ENCODE peak calls at places on chromosomes 1 and 21, in ten cellular contexts. O is right lobe of liver, W is heart left ventricle, M is adrenal gland, A is Peyer's patch, S is GM12878, F is body of pancreas, U is prostate gland, R is IMR-90, T is tibial nerve. Q is an unnamed sample.

GRCh38 chr1:188372821-188373220 is 1544.1 kb downstream of the PLA2G4A start:
- DNase-seq in O (no peak), W (no peak), M (no peak), A (no peak), S (no peak), F (no peak), U (no peak), R (no peak), T (no peak), Q (no peak)

GRCh38 chr1:185704181-185704580 is 30.0 kb upstream of the HMCN1 start:
- DNase-seq in O (no peak), W (no peak), M (no peak), A (no peak), S (no peak), F (no peak), U (no peak), R (no peak), T (no peak), Q (no peak)

GRCh38 chr1:203324103-203325003 is 19.0 kb downstream of the BTG2 start:
- DNase-seq in O (no peak), W (peak), M (no peak), A (no peak), S (no peak), F (no peak), U (peak), R (no peak), T (no peak), Q (no peak)

GRCh38 chr1:192557841-192558595 is 17.6 kb upstream of the RGS1 start:
- DNase-seq in O (no peak), W (no peak), M (no peak), A (no peak), S (no peak), F (no peak), U (no peak), R (peak), T (no peak), Q (no peak)

GRCh38 chr1:34547043-34547674 is 207.7 kb upstream of the GJB5 start:
- DNase-seq in O (peak), W (no peak), M (no peak), A (no peak), S (no peak), F (no peak), U (no peak), R (no peak), T (no peak), Q (no peak)

GRCh38 chr1:11691302-11691914 is at the start of gene DRAXIN:
- DNase-seq in O (no peak), W (no peak), M (no peak), A (no peak), S (no peak), F (no peak), U (no peak), R (no peak), T (no peak), Q (no peak)

GRCh38 chr21:32174819-32175218 is 104.0 kb downstream of the MIS18A start:
- DNase-seq in O (no peak), W (no peak), M (no peak), A (no peak), S (no peak), F (no peak), U (no peak), R (no peak), T (no peak), Q (no peak)

GRCh38 chr1:164647211-164647610 is 88.2 kb downstream of the PBX1 start:
- DNase-seq in O (no peak), W (no peak), M (no peak), A (no peak), S (no peak), F (no peak), U (no peak), R (no peak), T (no peak), Q (no peak)

GRCh38 chr21:38434913-38435533 is 63.3 kb downstream of the ERG start:
- DNase-seq in O (no peak), W (no peak), M (no peak), A (no peak), S (no peak), F (no peak), U (no peak), R (peak), T (no peak), Q (no peak)

GRCh38 chr1:209723761-209724693 is 19.4 kb downstream of the HSD11B1 start:
- DNase-seq in O (peak), W (no peak), M (no peak), A (no peak), S (no peak), F (no peak), U (no peak), R (no peak), T (no peak), Q (no peak)

GRCh38 chr1:37556712-37557196 is at the start of gene DNALI1:
- DNase-seq in O (peak), W (peak), M (peak), A (peak), S (no peak), F (peak), U (peak), R (peak), T (peak), Q (peak)

GRCh38 chr1:109046671-109047070 is 4.8 kb upstream of the WDR47 start:
- DNase-seq in O (no peak), W (no peak), M (no peak), A (no peak), S (no peak), F (no peak), U (no peak), R (no peak), T (no peak), Q (peak)

GRCh38 chr1:71582673-71583072 is 501.8 kb upstream of the ZRANB2 start:
- DNase-seq in O (no peak), W (no peak), M (no peak), A (no peak), S (no peak), F (no peak), U (no peak), R (no peak), T (no peak), Q (no peak)

GRCh38 chr1:53254011-53254640 is 15.8 kb upstream of the MAGOH start:
- DNase-seq in O (no peak), W (no peak), M (no peak), A (no peak), S (no peak), F (no peak), U (no peak), R (peak), T (no peak), Q (no peak)

GRCh38 chr1:53257454-53258081 is 19.2 kb upstream of the MAGOH start:
- DNase-seq in O (no peak), W (no peak), M (no peak), A (no peak), S (no peak), F (no peak), U (no peak), R (peak), T (no peak), Q (no peak)

GRCh38 chr1:53258216-53258615 is 19.9 kb upstream of the MAGOH start:
- DNase-seq in O (no peak), W (no peak), M (no peak), A (no peak), S (no peak), F (no peak), U (no peak), R (no peak), T (no peak), Q (no peak)

GRCh38 chr1:53255031-53255430 is 16.7 kb upstream of the MAGOH start:
- DNase-seq in O (no peak), W (no peak), M (no peak), A (no peak), S (no peak), F (no peak), U (no peak), R (no peak), T (no peak), Q (no peak)

GRCh38 chr1:53256744-53257453 is 18.6 kb upstream of the MAGOH start:
- DNase-seq in O (no peak), W (no peak), M (no peak), A (no peak), S (no peak), F (no peak), U (no peak), R (no peak), T (no peak), Q (no peak)
- TF ChIP-seq CTCF in O (no peak), W (no peak), M (no peak), A (no peak), S (no peak), F (no peak), U (no peak), R (no peak), T (no peak), Q (no peak)

GRCh38 chr1:61079276-61079897 is 3.0 kb upstream of the NFIA start:
- DNase-seq in O (no peak), W (no peak), M (no peak), A (no peak), S (no peak), F (peak), U (no peak), R (no peak), T (peak), Q (no peak)

GRCh38 chr1:61078611-61079010 is 3.8 kb upstream of the NFIA start:
- DNase-seq in O (no peak), W (no peak), M (no peak), A (no peak), S (no peak), F (no peak), U (no peak), R (no peak), T (no peak), Q (no peak)

GRCh38 chr1:61079898-61080336 is 2.4 kb upstream of the NFIA start:
- DNase-seq in O (peak), W (peak), M (peak), A (peak), S (no peak), F (peak), U (peak), R (peak), T (peak), Q (peak)

GRCh38 chr1:61076728-61077675 is 5.4 kb upstream of the NFIA start:
- DNase-seq in O (peak), W (peak), M (peak), A (peak), S (peak), F (peak), U (peak), R (peak), T (peak), Q (peak)

DNA sequence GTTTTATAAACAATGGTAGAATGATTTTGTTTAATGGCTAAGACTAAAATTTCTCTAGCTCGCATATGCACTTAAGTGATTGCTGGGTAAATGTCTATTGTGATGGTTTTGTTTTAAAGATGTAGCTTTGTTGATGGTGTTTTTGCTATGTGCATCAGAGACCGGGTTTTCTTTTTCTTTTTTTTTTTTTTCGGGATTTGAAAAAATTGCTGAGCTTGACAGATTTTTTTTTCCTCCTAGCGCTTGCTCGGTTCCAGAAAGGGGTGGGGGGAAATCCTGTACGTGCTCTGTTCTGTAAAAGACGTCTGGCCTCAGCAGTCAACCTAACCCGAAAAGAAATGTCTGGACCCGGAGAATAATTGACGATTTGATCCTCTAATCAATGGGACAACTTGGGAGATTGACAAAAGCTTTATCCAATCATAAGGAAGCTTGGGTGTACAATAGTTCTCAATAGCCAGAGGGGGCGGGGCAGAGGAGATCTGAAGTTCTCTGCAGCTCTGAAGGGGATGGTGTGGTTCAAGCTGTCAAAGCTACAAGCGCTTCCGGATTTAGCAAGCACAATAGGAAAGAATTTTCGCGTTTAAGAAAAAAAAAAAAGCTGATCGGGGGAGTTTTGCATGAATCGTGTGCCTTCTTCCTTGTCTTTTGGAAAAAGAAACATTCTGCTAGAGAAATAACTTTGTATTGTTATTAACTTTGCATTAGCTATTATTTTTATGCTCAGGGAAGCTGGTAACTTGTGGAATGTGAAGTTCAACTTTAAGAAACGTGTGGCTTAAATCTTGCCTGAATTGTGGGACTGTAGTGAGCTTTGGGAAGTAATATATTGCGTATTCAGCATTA is 4.5 kb upstream of the NFIA start:
- DNase-seq in O (peak), W (peak), M (peak), A (peak), S (peak), F (peak), U (peak), R (peak), T (peak), Q (peak)
- TF ChIP-seq POLR2A in O (peak), W (peak), M (peak), A (peak), S (no peak), F (peak), U (peak), R (no peak), T (peak), Q (no peak)

GRCh38 chr1:24315391-24315790 is 3.8 kb upstream of the GRHL3 start:
- DNase-seq in O (no peak), W (no peak), M (no peak), A (no peak), S (no peak), F (no peak), U (no peak), R (no peak), T (no peak), Q (no peak)

GRCh38 chr1:24318988-24319863 is at the start of gene GRHL3:
- DNase-seq in O (no peak), W (no peak), M (no peak), A (peak), S (no peak), F (peak), U (peak), R (no peak), T (no peak), Q (peak)

GRCh38 chr1:24318238-24318987 is 744 bp upstream of the GRHL3 start:
- DNase-seq in O (no peak), W (no peak), M (no peak), A (no peak), S (no peak), F (no peak), U (no peak), R (peak), T (no peak), Q (no peak)

GRCh38 chr1:24317081-24317480 is 2.1 kb upstream of the GRHL3 start:
- DNase-seq in O (no peak), W (no peak), M (no peak), A (no peak), S (no peak), F (no peak), U (peak), R (no peak), T (no peak), Q (no peak)

GRCh38 chr1:24316659-24317058 is 2.5 kb upstream of the GRHL3 start:
- DNase-seq in O (no peak), W (no peak), M (no peak), A (no peak), S (no peak), F (no peak), U (no peak), R (no peak), T (no peak), Q (no peak)
- TF ChIP-seq CTCF in O (no peak), W (no peak), M (no peak), A (no peak), S (no peak), F (no peak), U (no peak), R (no peak), T (no peak), Q (no peak)

GRCh38 chr1:90362163-90362562 is 354.9 kb downstream of the BARHL2 start:
- DNase-seq in O (no peak), W (no peak), M (no peak), A (no peak), S (no peak), F (no peak), U (no peak), R (no peak), T (no peak), Q (no peak)
- TF ChIP-seq POLR2A in O (no peak), W (no peak), M (no peak), A (no peak), S (no peak), F (no peak), U (no peak), R (no peak), T (no peak), Q (no peak)

DNA sequence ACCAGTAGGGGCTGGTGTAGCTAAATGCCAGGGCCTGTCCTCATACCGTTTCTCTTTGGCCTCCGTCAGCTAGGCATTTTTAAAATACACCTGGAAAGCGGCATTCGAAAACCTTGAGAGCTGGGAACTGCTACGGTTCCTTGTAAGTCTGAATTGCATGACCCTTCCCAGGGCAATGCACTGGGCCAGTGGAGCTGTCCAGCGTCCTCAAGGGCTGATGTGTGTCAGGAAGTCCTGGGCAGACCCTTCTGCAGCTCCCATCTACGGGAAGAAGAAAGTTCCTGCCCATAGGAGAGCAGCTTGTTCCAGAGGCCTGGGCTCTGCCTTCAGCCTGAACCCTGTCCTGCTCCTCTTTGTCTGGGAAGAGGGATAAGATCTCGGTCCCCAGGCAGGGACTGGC is 34.1 kb downstream of the UBASH3A start:
- DNase-seq in O (no peak), W (no peak), M (no peak), A (no peak), S (no peak), F (no peak), U (no peak), R (peak), T (no peak), Q (no peak)
- TF ChIP-seq CTCF in O (no peak), W (no peak), M (no peak), A (no peak), S (no peak), F (no peak), U (no peak), R (no peak), T (no peak), Q (no peak)

Q was measured in lower leg skin.